ENCODE peak calls at places on chromosomes 3 and 15, in six cellular contexts. X is NCI-H1694, H is NCI-H69, D is T-helper 9 cell, Q is NCI-H774, A is LHCN-M2. N is an unnamed sample.

GRCh38 chr3:51099794-51100542 is 285.1 kb upstream of the MANF start:
- DNase-seq in X (peak; percentile 5), D (no peak), Q (no peak), A (peak; percentile 45), H (peak; percentile 44), N (peak; percentile 32)

GRCh38 chr3:15460891-15461524 is 33.6 kb downstream of the EAF1 start:
- DNase-seq in D (no peak), X (peak; percentile 41), H (peak; percentile 77), A (peak; percentile 38), Q (no peak), N (peak; percentile 86)

GRCh38 chr15:71807691-71808091 is 2.7 kb upstream of the NR2E3 start:
- DNase-seq in A (peak; percentile 63), D (no peak), X (no peak), H (peak; percentile 12), Q (no peak), N (no peak)

GRCh38 chr15:61522375-61522774 is 293.3 kb upstream of the RORA start:
- DNase-seq in X (no peak), A (no peak), H (no peak), Q (no peak), D (no peak), N (no peak)

GRCh38 chr3:184077881-184078280 is 19.0 kb upstream of the HTR3E start:
- DNase-seq in H (peak; percentile 48), Q (no peak), X (no peak), A (no peak), D (no peak), N (no peak)

GRCh38 chr3:107680698-107681097 is 157.9 kb downstream of the BBX start:
- DNase-seq in X (no peak), A (no peak), D (no peak), Q (no peak), H (no peak), N (no peak)

GRCh38 chr15:36844453-36845094 is 255.8 kb downstream of the MEIS2 start:
- DNase-seq in X (no peak), Q (peak; percentile 68), H (peak; percentile 97), D (no peak), A (peak; percentile 41), N (no peak)

GRCh38 chr3:190013943-190014924 is 106.5 kb downstream of the P3H2 start:
- DNase-seq in X (no peak), H (no peak), D (no peak), A (no peak), Q (no peak), N (no peak)

GRCh38 chr15:57611938-57612337 is 20.2 kb downstream of the MYZAP start:
- DNase-seq in H (peak; percentile 17), Q (no peak), X (no peak), D (no peak), A (peak; percentile 30), N (peak; percentile 41)

GRCh38 chr3:44184319-44184953 is 57.2 kb upstream of the TOPAZ1 start:
- DNase-seq in D (no peak), A (peak; percentile 13), H (peak; percentile 47), X (no peak), Q (no peak), N (peak; percentile 77)

GRCh38 chr3:114011059-114011797 is 45.1 kb downstream of the CCDC191 start:
- DNase-seq in H (no peak), Q (no peak), X (no peak), D (no peak), A (no peak), N (no peak)

GRCh38 chr15:56244811-56245576 is 1.3 kb upstream of the RFX7 start:
- DNase-seq in A (peak; percentile 71), Q (no peak), H (peak; percentile 88), D (peak; percentile 5), X (peak; percentile 67), N (peak; percentile 59)

GRCh38 chr3:9826815-9827574 is 16.8 kb downstream of the RPUSD3 start:
- DNase-seq in H (peak; percentile 44), A (peak; percentile 27), Q (no peak), X (peak; percentile 10), D (no peak), N (peak; percentile 16)

GRCh38 chr3:8660781-8661180 is 16.2 kb upstream of the SSUH2 start:
- DNase-seq in Q (no peak), X (no peak), A (no peak), D (no peak), H (no peak), N (no peak)

GRCh38 chr15:77504310-77504709 is 83.6 kb downstream of the HMG20A start:
- DNase-seq in H (peak; percentile 97), D (no peak), Q (peak; percentile 70), A (no peak), X (peak; percentile 73), N (peak; percentile 98)

GRCh38 chr3:45664558-45664957 is 24.6 kb upstream of the SACM1L start:
- DNase-seq in Q (no peak), A (no peak), H (no peak), X (no peak), D (peak; percentile 46), N (no peak)

GRCh38 chr15:101185336-101185735 is 66.5 kb downstream of the CHSY1 start:
- DNase-seq in D (no peak), A (no peak), X (no peak), H (no peak), Q (no peak), N (no peak)

GRCh38 chr15:101065570-101066221 is 146.5 kb downstream of the LRRK1 start:
- DNase-seq in X (no peak), D (no peak), H (no peak), Q (no peak), A (no peak), N (no peak)

GRCh38 chr3:12947504-12948369 is 106.4 kb upstream of the RPL32 start:
- DNase-seq in A (peak; percentile 49), D (no peak), X (no peak), H (peak; percentile 9), Q (no peak), N (no peak)

GRCh38 chr3:45311953-45312795 is 76.2 kb upstream of the LARS2 start:
- DNase-seq in D (no peak), H (no peak), A (no peak), Q (no peak), X (no peak), N (no peak)